ENCODE peak calls at places on chromosomes 3 and 15, in four cellular contexts. One of them, this sample, is unnamed. For H3K9me3, the result is how much of the 10 kb centered on the place peaks cover.

GRCh38 chr3:193470710-193471109 is 84.0 kb downstream of the ATP13A4 start:
- DNase-seq in gastrocnemius medialis: no peak
- DNase-seq in H9: no peak
- DNase-seq in tibial nerve: no peak
- DNase-seq in this sample: no peak

GRCh38 chr3:124768812-124769211 is 38.6 kb downstream of the UMPS start:
- DNase-seq in gastrocnemius medialis: no peak
- DNase-seq in H9: no peak
- DNase-seq in tibial nerve: no peak
- DNase-seq in this sample: no peak

GRCh38 chr3:129305592-129306091 is 27.0 kb downstream of the HMCES start:
- DNase-seq in gastrocnemius medialis: peak
- DNase-seq in H9: peak
- DNase-seq in tibial nerve: peak
- DNase-seq in this sample: peak

GRCh38 chr3:21738935-21739334 is 12.1 kb downstream of the ZNF385D start:
- DNase-seq in gastrocnemius medialis: no peak
- DNase-seq in H9: no peak
- DNase-seq in tibial nerve: no peak
- DNase-seq in this sample: no peak

GRCh38 chr15:43361313-43361903 is 9.4 kb downstream of the ZSCAN29 start:
- DNase-seq in gastrocnemius medialis: no peak
- DNase-seq in H9: no peak
- DNase-seq in tibial nerve: no peak
- DNase-seq in this sample: no peak

GRCh38 chr3:143975549-143976152 is 4.0 kb downstream of the DIPK2A start:
- DNase-seq in gastrocnemius medialis: no peak
- DNase-seq in H9: no peak
- DNase-seq in tibial nerve: peak
- DNase-seq in this sample: no peak

GRCh38 chr3:166114448-166114847 is 277.2 kb upstream of the BCHE start:
- DNase-seq in gastrocnemius medialis: no peak
- DNase-seq in H9: no peak
- DNase-seq in tibial nerve: no peak
- DNase-seq in this sample: no peak

GRCh38 chr15:71329041-71329440 is 213.8 kb downstream of the THSD4 start:
- DNase-seq in gastrocnemius medialis: no peak
- DNase-seq in H9: no peak
- DNase-seq in tibial nerve: no peak
- DNase-seq in this sample: peak

GRCh38 chr3:102174832-102175374 is 259.9 kb upstream of the ZPLD1 start:
- DNase-seq in gastrocnemius medialis: no peak
- DNase-seq in H9: no peak
- DNase-seq in tibial nerve: no peak
- DNase-seq in this sample: no peak

GRCh38 chr3:152469238-152470025 is 200.7 kb downstream of the MBNL1 start:
- DNase-seq in gastrocnemius medialis: no peak
- DNase-seq in H9: no peak
- DNase-seq in tibial nerve: no peak
- DNase-seq in this sample: no peak

GRCh38 chr3:46710671-46711295 is 6.9 kb downstream of the PRSS50 start:
- DNase-seq in gastrocnemius medialis: no peak
- DNase-seq in H9: no peak
- DNase-seq in tibial nerve: no peak
- DNase-seq in this sample: peak

GRCh38 chr3:36477655-36478054 is 97.4 kb downstream of the STAC start:
- DNase-seq in gastrocnemius medialis: no peak
- DNase-seq in H9: no peak
- DNase-seq in tibial nerve: no peak
- DNase-seq in this sample: no peak

GRCh38 chr15:45162771-45163507 is 24.8 kb downstream of the SHF start:
- DNase-seq in gastrocnemius medialis: peak
- DNase-seq in H9: peak
- DNase-seq in tibial nerve: peak
- DNase-seq in this sample: peak

GRCh38 chr15:98896002-98896721 is 111.4 kb downstream of the PGPEP1L start:
- DNase-seq in gastrocnemius medialis: no peak
- DNase-seq in H9: no peak
- DNase-seq in tibial nerve: no peak
- DNase-seq in this sample: no peak

GRCh38 chr3:45679805-45680204 is 9.4 kb upstream of the SACM1L start:
- DNase-seq in gastrocnemius medialis: no peak
- DNase-seq in H9: no peak
- DNase-seq in tibial nerve: no peak
- DNase-seq in this sample: no peak

GRCh38 chr15:97177135-97177704 is 783.3 kb upstream of the ARRDC4 start:
- DNase-seq in gastrocnemius medialis: no peak
- DNase-seq in H9: peak
- DNase-seq in tibial nerve: no peak
- DNase-seq in this sample: no peak

GRCh38 chr3:134822065-134822464 is 27.0 kb downstream of the EPHB1 start:
- DNase-seq in gastrocnemius medialis: no peak
- DNase-seq in H9: no peak
- DNase-seq in tibial nerve: no peak
- DNase-seq in this sample: no peak

GRCh38 chr3:127768346-127769008 is 53.8 kb downstream of the MGLL start:
- DNase-seq in gastrocnemius medialis: peak
- DNase-seq in H9: no peak
- DNase-seq in tibial nerve: no peak
- DNase-seq in this sample: no peak

GRCh38 chr3:59006791-59007517 is 42.9 kb downstream of the CFAP20DC start:
- DNase-seq in gastrocnemius medialis: no peak
- DNase-seq in H9: no peak
- DNase-seq in tibial nerve: no peak
- DNase-seq in this sample: no peak

GRCh38 chr3:9452417-9452816 is 55.0 kb downstream of the SETD5 start:
- DNase-seq in gastrocnemius medialis: no peak
- DNase-seq in H9: no peak
- DNase-seq in tibial nerve: no peak
- DNase-seq in this sample: no peak

GRCh38 chr3:43629741-43630140 is 7.9 kb upstream of the ANO10 start:
- DNase-seq in gastrocnemius medialis: no peak
- DNase-seq in H9: no peak
- DNase-seq in tibial nerve: no peak
- DNase-seq in this sample: no peak

GRCh38 chr3:151171145-151171544 is 31.9 kb downstream of the GPR171 start:
- DNase-seq in gastrocnemius medialis: peak
- DNase-seq in H9: no peak
- DNase-seq in tibial nerve: peak
- DNase-seq in this sample: no peak

GRCh38 chr15:92653836-92654524 is 1.6 kb downstream of the FAM174B start:
- DNase-seq in gastrocnemius medialis: no peak
- DNase-seq in H9: no peak
- DNase-seq in tibial nerve: no peak
- DNase-seq in this sample: no peak

GRCh38 chr3:93961489-93961888 is 12.2 kb downstream of the PROS1 start:
- DNase-seq in gastrocnemius medialis: no peak
- DNase-seq in H9: no peak
- DNase-seq in tibial nerve: no peak
- DNase-seq in this sample: no peak
- H3K9me3 ChIP-seq in gastrocnemius medialis: under half
- H3K9me3 ChIP-seq in H9: under half
- H3K9me3 ChIP-seq in tibial nerve: under half
- H3K9me3 ChIP-seq in this sample: under half

GRCh38 chr15:56772868-56773639 is 39.7 kb upstream of the ZNF280D start:
- DNase-seq in gastrocnemius medialis: no peak
- DNase-seq in H9: no peak
- DNase-seq in tibial nerve: no peak
- DNase-seq in this sample: no peak

GRCh38 chr15:56778761-56779160 is 45.5 kb upstream of the ZNF280D start:
- DNase-seq in gastrocnemius medialis: no peak
- DNase-seq in H9: no peak
- DNase-seq in tibial nerve: no peak
- DNase-seq in this sample: no peak

GRCh38 chr15:56774356-56774755 is 41.0 kb upstream of the ZNF280D start:
- DNase-seq in gastrocnemius medialis: no peak
- DNase-seq in H9: no peak
- DNase-seq in tibial nerve: no peak
- DNase-seq in this sample: no peak

GRCh38 chr15:56775632-56776031 is 42.3 kb upstream of the ZNF280D start:
- DNase-seq in gastrocnemius medialis: no peak
- DNase-seq in H9: no peak
- DNase-seq in tibial nerve: no peak
- DNase-seq in this sample: no peak

DNA sequence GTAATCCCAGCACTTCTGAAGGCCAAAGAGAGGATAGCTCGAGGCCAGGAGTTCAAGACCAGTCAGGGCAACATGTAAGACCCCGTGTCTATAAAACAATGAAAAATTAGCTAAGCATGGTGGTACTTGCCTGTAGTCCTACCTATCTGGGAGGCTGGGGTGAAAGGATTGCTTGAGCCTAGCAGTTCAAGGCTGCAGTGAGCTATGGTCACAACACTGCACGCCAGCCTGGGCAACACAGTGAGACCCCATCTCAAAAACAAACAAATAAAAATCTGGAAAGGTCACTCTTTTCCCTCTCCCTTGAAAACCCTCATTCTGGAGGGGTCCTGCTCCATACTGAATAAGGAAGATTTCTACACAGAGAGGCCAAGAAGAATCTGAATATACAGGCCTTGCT is 43.5 kb upstream of the ZNF280D start:
- DNase-seq in gastrocnemius medialis: no peak
- DNase-seq in H9: no peak
- DNase-seq in tibial nerve: no peak
- DNase-seq in this sample: no peak
- H3K9me3 ChIP-seq in gastrocnemius medialis: under half
- H3K9me3 ChIP-seq in H9: under half
- H3K9me3 ChIP-seq in tibial nerve: under half
- H3K9me3 ChIP-seq in this sample: under half

GRCh38 chr3:7547826-7548225 is 686.9 kb downstream of the GRM7 start:
- DNase-seq in gastrocnemius medialis: no peak
- DNase-seq in H9: no peak
- DNase-seq in tibial nerve: no peak
- DNase-seq in this sample: no peak
- H3K9me3 ChIP-seq in gastrocnemius medialis: under half
- H3K9me3 ChIP-seq in H9: under half
- H3K9me3 ChIP-seq in tibial nerve: under half
- H3K9me3 ChIP-seq in this sample: under half

GRCh38 chr3:52265387-52265786 is 13.1 kb downstream of the WDR82 start:
- DNase-seq in gastrocnemius medialis: no peak
- DNase-seq in H9: peak
- DNase-seq in tibial nerve: no peak
- DNase-seq in this sample: no peak

GRCh38 chr3:52268036-52268435 is 10.4 kb downstream of the WDR82 start:
- DNase-seq in gastrocnemius medialis: no peak
- DNase-seq in H9: no peak
- DNase-seq in tibial nerve: no peak
- DNase-seq in this sample: no peak

GRCh38 chr3:52272831-52273230 is 5.6 kb downstream of the WDR82 start:
- DNase-seq in gastrocnemius medialis: no peak
- DNase-seq in H9: no peak
- DNase-seq in tibial nerve: no peak
- DNase-seq in this sample: no peak

DNA sequence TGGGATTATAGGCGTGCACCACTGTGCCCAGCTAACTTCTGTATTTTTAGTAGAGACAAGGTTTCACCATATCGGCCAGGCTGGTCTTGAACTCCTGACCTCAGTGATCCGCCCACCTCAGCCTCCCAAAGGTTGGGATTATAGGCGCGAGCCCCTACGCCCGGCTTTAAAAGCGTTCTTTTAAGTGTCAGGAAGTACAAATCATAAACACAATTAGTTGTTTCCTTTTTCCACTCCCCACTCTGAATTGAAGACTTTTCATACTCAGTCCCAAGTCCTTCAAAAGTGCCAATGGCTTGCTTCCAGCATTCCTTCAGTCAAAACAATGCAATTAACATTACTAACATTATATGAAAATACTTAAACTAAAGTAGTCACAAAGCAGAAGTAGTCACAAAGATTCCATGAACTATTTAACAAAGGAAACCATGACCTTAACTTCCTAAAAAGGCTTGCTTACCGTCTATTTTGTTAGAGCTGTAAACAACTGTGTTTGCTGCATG is 8.1 kb downstream of the WDR82 start:
- DNase-seq in gastrocnemius medialis: no peak
- DNase-seq in H9: no peak
- DNase-seq in tibial nerve: no peak
- DNase-seq in this sample: no peak
- H3K9me3 ChIP-seq in gastrocnemius medialis: under half
- H3K9me3 ChIP-seq in H9: under half
- H3K9me3 ChIP-seq in tibial nerve: under half
- H3K9me3 ChIP-seq in this sample: under half

DNA sequence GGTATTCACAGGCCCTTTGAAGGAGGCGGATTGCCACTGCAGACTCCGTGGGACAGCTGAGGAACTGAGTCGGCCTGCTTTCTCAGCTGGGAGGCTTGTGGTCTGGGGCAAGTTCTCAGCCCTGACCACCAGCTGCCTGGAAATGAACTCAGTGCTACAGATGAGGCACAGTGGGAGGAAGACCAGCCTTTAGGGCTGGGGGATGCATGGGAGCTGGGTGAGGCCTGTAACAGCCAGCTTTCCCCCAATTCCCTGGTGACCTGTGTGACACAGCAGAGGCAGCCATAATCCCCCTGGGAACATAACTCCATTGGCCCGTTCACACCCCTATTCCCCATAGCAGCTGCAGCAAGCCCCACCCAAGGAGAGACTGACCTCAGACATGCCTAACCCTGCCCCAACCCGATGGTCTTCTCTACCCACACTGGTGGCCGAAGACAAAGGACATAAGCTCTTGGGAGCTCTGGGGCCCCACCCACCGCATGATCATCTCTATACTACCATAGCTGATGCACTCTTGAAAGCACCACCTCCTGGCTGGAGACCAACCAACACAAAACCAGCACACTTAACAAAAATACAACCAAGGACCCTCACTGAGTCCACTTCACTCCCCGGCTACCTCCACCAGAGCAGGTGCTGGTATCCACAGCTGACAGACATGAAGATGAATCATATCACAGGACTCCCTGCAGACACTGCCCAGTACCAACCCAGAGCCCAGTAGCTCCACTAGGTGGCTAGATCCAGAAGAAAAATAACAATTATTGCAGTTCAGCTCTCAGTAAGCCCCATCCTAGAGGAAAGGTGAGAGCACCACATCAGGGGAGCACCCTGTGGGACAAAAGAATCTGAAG is 24.9 kb downstream of the ZMAT3 start:
- DNase-seq in gastrocnemius medialis: no peak
- DNase-seq in H9: no peak
- DNase-seq in tibial nerve: no peak
- DNase-seq in this sample: no peak
- H3K9me3 ChIP-seq in gastrocnemius medialis: under half
- H3K9me3 ChIP-seq in H9: under half
- H3K9me3 ChIP-seq in tibial nerve: under half
- H3K9me3 ChIP-seq in this sample: under half

DNA sequence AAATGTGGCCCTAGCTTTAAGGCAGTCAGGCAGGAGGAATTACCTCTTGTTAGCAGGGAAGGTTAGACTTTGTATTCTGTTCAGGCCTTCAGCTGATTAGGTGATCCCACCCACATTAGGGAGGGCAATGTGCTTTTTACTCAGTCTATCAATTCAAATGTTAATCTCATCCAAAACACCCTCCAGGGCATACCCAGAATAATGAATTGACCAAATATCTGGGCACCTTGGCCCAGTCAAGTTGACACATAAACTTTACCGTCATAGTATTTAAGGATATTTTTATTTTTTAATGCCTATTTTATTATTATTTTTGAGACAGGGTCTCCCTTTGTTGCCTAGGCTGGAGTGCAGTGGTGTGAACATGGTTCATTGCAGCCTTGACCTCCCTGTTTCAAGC is 146.1 kb downstream of the PTPRG start:
- DNase-seq in gastrocnemius medialis: no peak
- DNase-seq in H9: no peak
- DNase-seq in tibial nerve: no peak
- DNase-seq in this sample: no peak
- H3K9me3 ChIP-seq in gastrocnemius medialis: under half
- H3K9me3 ChIP-seq in H9: under half
- H3K9me3 ChIP-seq in tibial nerve: under half
- H3K9me3 ChIP-seq in this sample: under half